ENCODE peak calls at places on chromosomes 1 and 21, in ten cellular contexts. O is coronary artery; A is tibial artery; Z is thoracic aorta; N is WTC11; J is dorsolateral prefrontal cortex; W is astrocyte of the spinal cord; F is ovary; Y is cardiac muscle cell; I is CD8-positive, alpha-beta T cell. M is an unnamed sample.

GRCh38 chr1:114828251-114828650 is 26.4 kb upstream of the SYCP1 start:
- DNase-seq in Y (no peak), Z (no peak), I (no peak), F (no peak), A (no peak), J (no peak), W (no peak), N (no peak), O (no peak), M (no peak)

GRCh38 chr1:62126595-62127290 is 67.9 kb upstream of the L1TD1 start:
- DNase-seq in J (no peak), Z (no peak), F (no peak), N (no peak), W (no peak), O (no peak), Y (no peak), A (no peak), I (no peak), M (no peak)

GRCh38 chr1:174736831-174737230 is 262.9 kb upstream of the CACYBP start:
- DNase-seq in A (no peak), I (no peak), F (no peak), N (no peak), O (no peak), Y (no peak), W (no peak), J (no peak), Z (no peak), M (no peak)

GRCh38 chr1:1543706-1544099 is 3.3 kb upstream of the TMEM240 start:
- DNase-seq in W (no peak), O (no peak), A (no peak), F (no peak), I (no peak), N (no peak), Y (no peak), Z (no peak), J (no peak), M (no peak)

GRCh38 chr1:210377934-210378333 is 49.2 kb downstream of the HHAT start:
- DNase-seq in W (peak), Y (no peak), N (no peak), J (no peak), O (no peak), F (no peak), Z (no peak), I (no peak), A (no peak), M (no peak)

GRCh38 chr1:37995773-37996379 is 6.1 kb upstream of the SF3A3 start:
- DNase-seq in A (peak), I (peak), F (peak), Z (no peak), N (peak), O (peak), Y (peak), J (no peak), W (peak), M (peak)

GRCh38 chr21:46297311-46298082 is 11.4 kb downstream of the YBEY start:
- DNase-seq in N (peak), Z (no peak), I (no peak), A (no peak), W (peak), J (no peak), O (no peak), F (no peak), Y (peak), M (no peak)

GRCh38 chr1:99548924-99549605 is 96.8 kb upstream of the PALMD start:
- DNase-seq in W (peak), A (no peak), F (peak), O (no peak), Z (no peak), Y (peak), I (no peak), J (no peak), N (no peak), M (no peak)

GRCh38 chr1:55155522-55155921 is 59.6 kb downstream of the USP24 start:
- DNase-seq in W (no peak), I (no peak), A (no peak), Z (no peak), Y (peak), F (no peak), O (no peak), J (peak), N (peak), M (no peak)

GRCh38 chr1:96756789-96757188 is 35.2 kb downstream of the PTBP2 start:
- DNase-seq in Y (peak), J (no peak), A (no peak), O (no peak), W (no peak), I (no peak), N (no peak), F (no peak), Z (no peak), M (no peak)

GRCh38 chr1:231209531-231209930 is 31.5 kb upstream of the GNPAT start:
- DNase-seq in I (no peak), A (no peak), O (no peak), Z (no peak), N (no peak), Y (no peak), J (no peak), F (no peak), W (no peak), M (no peak)

GRCh38 chr1:43883321-43883720 is 50.3 kb upstream of the ARTN start:
- DNase-seq in I (no peak), O (no peak), N (no peak), J (no peak), W (no peak), F (no peak), Y (no peak), A (peak), Z (no peak), M (no peak)

GRCh38 chr1:114510235-114511047 is 562 bp downstream of the TRIM33 start:
- DNase-seq in I (peak), J (peak), N (peak), W (peak), F (peak), Z (no peak), Y (peak), O (peak), A (peak), M (peak)

GRCh38 chr1:107844009-107844408 is 121.0 kb downstream of the VAV3 start:
- DNase-seq in F (no peak), J (no peak), Y (no peak), I (no peak), Z (no peak), O (no peak), N (no peak), W (no peak), A (no peak), M (no peak)

GRCh38 chr1:22790232-22791008 is 79.8 kb downstream of the EPHB2 start:
- DNase-seq in I (no peak), N (no peak), J (no peak), O (no peak), W (no peak), Z (no peak), A (no peak), F (peak), Y (no peak), M (no peak)

GRCh38 chr1:7768583-7768982 is 2.5 kb upstream of the VAMP3 start:
- DNase-seq in Z (no peak), Y (no peak), N (no peak), F (no peak), J (no peak), I (no peak), O (no peak), A (no peak), W (no peak), M (no peak)

GRCh38 chr1:1199141-1199960 is 7.0 kb downstream of the TNFRSF18 start:
- DNase-seq in Z (no peak), I (peak), F (no peak), W (no peak), O (no peak), A (no peak), Y (no peak), J (no peak), N (no peak), M (peak)

GRCh38 chr1:88877382-88877825 is 14.0 kb downstream of the GTF2B start:
- DNase-seq in Y (peak), J (no peak), Z (no peak), O (no peak), N (no peak), F (no peak), W (peak), I (no peak), A (no peak), M (no peak)

DNA sequence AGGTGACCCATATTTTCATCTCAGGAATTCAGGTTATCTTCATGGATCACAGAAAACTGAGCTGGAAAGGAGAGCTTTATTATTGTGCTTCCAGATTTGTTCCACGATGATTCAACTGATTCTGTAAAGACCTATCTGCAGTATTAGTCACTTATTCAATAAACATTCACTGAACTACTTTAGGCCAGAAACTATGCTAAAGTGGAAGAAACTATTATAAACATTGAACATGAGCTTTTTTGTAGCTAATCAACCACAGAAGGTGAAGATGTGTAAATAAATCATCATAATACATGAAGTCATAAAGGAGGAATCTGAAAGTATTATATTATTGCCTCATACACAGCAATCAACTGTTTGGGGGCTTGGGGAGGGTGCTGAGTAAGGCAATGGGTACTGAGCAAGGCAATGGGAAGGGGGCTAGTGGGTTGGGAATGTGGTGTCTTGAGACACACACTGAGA is 30.6 kb upstream of the EXO1 start:
- DNase-seq in N (no peak), Z (no peak), J (no peak), Y (no peak), A (no peak), O (no peak), F (no peak), W (peak), I (no peak), M (no peak)
- TF ChIP-seq CTCF in N (no peak), Z (no peak), J (no peak), Y (no peak), A (no peak), O (no peak), F (no peak), W (no peak), I (no peak), M (no peak)

GRCh38 chr1:151369621-151370048 is 2.9 kb downstream of the SELENBP1 start:
- DNase-seq in J (no peak), Z (no peak), I (no peak), W (no peak), Y (no peak), A (no peak), F (no peak), O (no peak), N (no peak), M (no peak)
- TF ChIP-seq CTCF in J (no peak), Z (no peak), I (no peak), W (no peak), Y (no peak), A (no peak), F (no peak), O (no peak), N (no peak), M (no peak)

GRCh38 chr1:26500488-26501175 is 28.4 kb downstream of the HMGN2 start:
- DNase-seq in Z (peak), F (peak), O (peak), W (peak), J (peak), A (peak), I (peak), N (peak), Y (peak), M (peak)
- TF ChIP-seq CTCF in Z (no peak), F (no peak), O (peak), W (no peak), J (no peak), A (no peak), I (peak), N (no peak), Y (no peak), M (no peak)

GRCh38 chr21:35932232-35932911 is 128.0 kb downstream of the SETD4 start:
- DNase-seq in Z (no peak), I (no peak), N (no peak), O (no peak), F (peak), J (peak), W (peak), Y (peak), A (peak), M (no peak)

DNA sequence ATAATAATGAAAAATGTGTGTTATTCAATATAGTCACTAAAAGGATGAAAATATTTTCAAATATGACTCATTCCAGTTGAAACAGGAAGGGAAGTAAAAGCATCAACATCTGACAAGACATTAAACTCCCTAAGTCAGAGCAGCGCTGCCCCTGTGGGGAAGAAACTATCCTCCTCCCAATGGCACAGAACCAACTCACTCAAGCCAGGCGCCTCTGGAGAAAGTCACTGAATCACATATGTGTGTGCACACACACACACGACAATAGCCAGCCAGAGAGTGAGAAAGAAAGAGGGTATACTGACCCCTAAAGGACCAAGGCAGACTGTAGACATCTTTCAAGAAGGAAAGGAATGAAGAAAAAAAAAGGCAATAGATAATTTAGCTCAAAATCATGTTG is 126.9 kb downstream of the SETD4 start:
- DNase-seq in Y (peak), F (peak), I (no peak), W (peak), J (no peak), N (no peak), O (peak), A (peak), Z (peak), M (no peak)
- TF ChIP-seq CTCF in Y (peak), F (no peak), I (no peak), W (peak), J (no peak), N (no peak), O (no peak), A (no peak), Z (no peak), M (no peak)